ENCODE peak calls at places on chromosome 11, in ten cellular contexts. R, D, U, H, M, Y, O, L, B and E are unnamed samples.

GRCh38 chr11:103659743-103660142 is 376.7 kb upstream of the DDI1 start:
- DNase-seq in R (no peak), D (no peak), B (no peak), U (peak; percentile 62), L (no peak), Y (no peak), O (no peak), M (no peak), H (no peak), E (no peak)

GRCh38 chr11:130550984-130551383 is 102.5 kb downstream of the ADAMTS15 start:
- DNase-seq in U (no peak), R (no peak), Y (no peak), M (no peak), O (no peak), H (no peak), L (no peak), D (no peak), B (no peak), E (no peak)

GRCh38 chr11:119585038-119585666 is 143.8 kb downstream of the NECTIN1 start:
- DNase-seq in R (no peak), B (no peak), M (no peak), U (no peak), L (no peak), H (no peak), D (no peak), O (peak; percentile 21), Y (peak; percentile 29), E (no peak)

GRCh38 chr11:111733009-111733408 is 33.2 kb downstream of the PPP2R1B start:
- DNase-seq in Y (peak; percentile 50), L (peak; percentile 84), R (peak; percentile 76), H (no peak), D (no peak), U (peak; percentile 91), M (peak; percentile 76), B (no peak), O (peak; percentile 71), E (no peak)

GRCh38 chr11:113817626-113818025 is 38.0 kb downstream of the CLDN25 start:
- DNase-seq in D (no peak), B (no peak), O (no peak), L (no peak), Y (no peak), R (no peak), M (no peak), H (no peak), U (no peak), E (no peak)

GRCh38 chr11:65546217-65546958 is 11.8 kb downstream of the LTBP3 start:
- DNase-seq in O (peak; percentile 77), D (peak; percentile 55), R (no peak), L (peak; percentile 90), U (no peak), Y (peak; percentile 34), M (peak; percentile 72), B (no peak), H (peak; percentile 95), E (no peak)

GRCh38 chr11:61870429-61871039 is 20.8 kb downstream of the FADS3 start:
- DNase-seq in Y (no peak), D (no peak), B (no peak), R (no peak), L (no peak), M (no peak), U (no peak), O (no peak), H (peak; percentile 41), E (no peak)

GRCh38 chr11:68659158-68659921 is 25.0 kb upstream of the GAL start:
- DNase-seq in L (peak; percentile 78), U (peak; percentile 97), B (no peak), O (peak; percentile 79), M (peak; percentile 69), R (peak; percentile 98), D (peak; percentile 52), Y (peak; percentile 76), H (peak; percentile 55), E (no peak)

GRCh38 chr11:788953-789940 is 643 bp downstream of the CEND1 start:
- DNase-seq in D (no peak), M (no peak), U (no peak), Y (no peak), O (no peak), R (no peak), H (no peak), B (no peak), L (no peak), E (no peak)

GRCh38 chr11:46537851-46538295 is 56.0 kb downstream of the AMBRA1 start:
- DNase-seq in U (peak; percentile 78), H (peak; percentile 90), D (peak; percentile 83), M (peak; percentile 62), B (no peak), Y (peak; percentile 76), O (peak; percentile 55), R (peak; percentile 59), L (peak; percentile 75), E (peak; percentile 61)

GRCh38 chr11:34364102-34364501 is 6.3 kb upstream of the ABTB2 start:
- DNase-seq in O (no peak), Y (no peak), H (no peak), L (no peak), B (no peak), D (no peak), M (no peak), U (no peak), R (no peak), E (no peak)

GRCh38 chr11:114988644-114989043 is 310.3 kb downstream of the NXPE2 start:
- DNase-seq in M (no peak), B (no peak), Y (no peak), D (no peak), L (no peak), U (no peak), H (no peak), O (no peak), R (no peak), E (no peak)

GRCh38 chr11:57348636-57349323 is 10.6 kb downstream of the P2RX3 start:
- DNase-seq in B (no peak), O (no peak), D (no peak), H (no peak), R (no peak), L (no peak), Y (no peak), M (no peak), U (peak; percentile 13), E (no peak)

GRCh38 chr11:17153759-17154158 is 54.0 kb downstream of the PIK3C2A start:
- DNase-seq in O (no peak), R (no peak), L (no peak), Y (no peak), D (no peak), M (no peak), B (no peak), H (no peak), U (no peak), E (no peak)

GRCh38 chr11:64745523-64746328 is 1.8 kb upstream of the RASGRP2 start:
- DNase-seq in M (peak; percentile 93), L (peak; percentile 97), O (peak; percentile 77), D (peak; percentile 73), H (peak; percentile 86), U (peak; percentile 22), Y (no peak), R (peak; percentile 47), B (no peak), E (no peak)

DNA sequence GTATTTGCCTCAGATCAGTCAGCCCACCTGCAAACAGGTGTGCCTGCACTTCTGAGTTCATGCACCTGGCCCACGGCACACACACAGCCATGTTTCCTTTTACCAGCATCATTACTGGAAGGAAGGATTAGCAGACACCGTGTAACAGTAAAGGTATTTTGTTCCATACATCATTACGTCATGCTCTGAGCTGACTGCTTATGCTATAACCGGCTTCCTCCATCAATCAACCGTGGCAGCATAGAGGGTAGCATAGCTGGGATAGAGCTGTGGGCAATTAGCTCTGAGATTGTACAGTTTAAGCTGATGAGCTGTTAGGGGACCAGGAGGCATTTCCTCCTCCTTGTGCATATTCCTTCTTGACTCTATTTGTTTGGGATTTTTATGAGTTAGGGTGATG is 102.4 kb downstream of the ME3 start:
- DNase-seq in R (no peak), O (no peak), Y (no peak), D (no peak), L (no peak), B (no peak), U (peak; percentile 51), H (no peak), M (no peak), E (no peak)
- H3K27ac ChIP-seq in R (no peak overlapping the region), O (no peak overlapping the region), Y (no peak overlapping the region), D (peak overlapping the region; percentile 34), L (no peak overlapping the region), B (peak overlapping the region; percentile 45), U (no peak overlapping the region), H (no peak overlapping the region), M (no peak overlapping the region), E (no peak overlapping the region)

GRCh38 chr11:107696140-107696539 is 15.7 kb downstream of the SLN start:
- DNase-seq in U (peak; percentile 97), B (no peak), O (no peak), R (peak; percentile 84), D (peak; percentile 71), H (no peak), M (no peak), Y (peak; percentile 79), L (no peak), E (no peak)
- H3K27ac ChIP-seq in U (no peak overlapping the region), B (peak overlapping the region; percentile 66), O (no peak overlapping the region), R (peak overlapping the region; percentile 66), D (peak overlapping the region; percentile 68), H (no peak overlapping the region), M (peak overlapping the region; percentile 24), Y (no peak overlapping the region), L (no peak overlapping the region), E (no peak overlapping the region)

GRCh38 chr11:11722246-11722645 is 100.4 kb upstream of the GALNT18 start:
- DNase-seq in L (no peak), Y (peak; percentile 24), U (no peak), H (no peak), M (no peak), B (no peak), D (no peak), R (no peak), O (no peak), E (no peak)

GRCh38 chr11:11722861-11723260 is 101.1 kb upstream of the GALNT18 start:
- DNase-seq in U (no peak), D (no peak), O (no peak), M (no peak), H (no peak), R (no peak), B (no peak), L (no peak), Y (no peak), E (no peak)

GRCh38 chr11:11728371-11728770 is 106.6 kb upstream of the GALNT18 start:
- DNase-seq in D (no peak), U (no peak), L (no peak), B (no peak), M (no peak), Y (no peak), O (no peak), R (no peak), H (no peak), E (no peak)

GRCh38 chr11:11725438-11725837 is 103.6 kb upstream of the GALNT18 start:
- DNase-seq in O (no peak), Y (no peak), B (no peak), D (no peak), M (no peak), U (no peak), L (no peak), H (no peak), R (no peak), E (no peak)

GRCh38 chr11:11724994-11725393 is 103.2 kb upstream of the GALNT18 start:
- DNase-seq in U (no peak), R (no peak), O (no peak), H (no peak), M (no peak), L (no peak), Y (peak; percentile 98), D (no peak), B (no peak), E (no peak)
- H3K27ac ChIP-seq in U (no peak overlapping the region), R (no peak overlapping the region), O (no peak overlapping the region), H (no peak overlapping the region), M (no peak overlapping the region), L (no peak overlapping the region), Y (peak overlapping the region; percentile 74), D (no peak overlapping the region), B (no peak overlapping the region), E (no peak overlapping the region)

GRCh38 chr11:36361472-36361871 is 65.4 kb downstream of the PRR5L start:
- DNase-seq in U (no peak), B (no peak), H (no peak), R (no peak), L (no peak), Y (peak; percentile 51), M (no peak), D (no peak), O (no peak), E (no peak)
- H3K27ac ChIP-seq in U (no peak overlapping the region), B (peak overlapping the region; percentile 95), H (no peak overlapping the region), R (peak overlapping the region; percentile 88), L (no peak overlapping the region), Y (peak overlapping the region; percentile 84), M (no peak overlapping the region), D (peak overlapping the region; percentile 47), O (no peak overlapping the region), E (no peak overlapping the region)